ENCODE peak calls at places on chromosomes 5 and 9, in nine cellular contexts. F, B, H, Q, M, K, W, Y and L are unnamed samples. For H3K9me3, the result is how much of the 10 kb centered on the place peaks cover.

GRCh38 chr9:78363221-78363620 is 66.3 kb downstream of the PSAT1 start:
- DNase-seq in Q (peak), M (no peak), F (no peak), H (no peak), K (peak), B (no peak), Y (no peak), W (no peak), L (no peak)

GRCh38 chr5:2009986-2010914 is 127.5 kb upstream of the IRX4 start:
- DNase-seq in K (no peak), Q (no peak), B (no peak), Y (no peak), M (no peak), F (no peak), W (no peak), H (no peak), L (no peak)

GRCh38 chr9:3875371-3876132 is 349.8 kb upstream of the RFX3 start:
- DNase-seq in F (peak), M (no peak), H (no peak), B (peak), Q (no peak), Y (no peak), K (peak), W (no peak), L (no peak)

GRCh38 chr5:14240366-14240765 is 97.2 kb downstream of the TRIO start:
- DNase-seq in K (peak), Q (no peak), F (no peak), M (no peak), H (no peak), B (no peak), W (no peak), Y (no peak), L (no peak)

GRCh38 chr9:132587484-132587858 is 5.1 kb downstream of the BARHL1 start:
- DNase-seq in W (no peak), H (no peak), Q (no peak), M (peak), K (no peak), B (no peak), Y (no peak), F (no peak), L (no peak)

GRCh38 chr9:23821400-23822181 is 4.4 kb downstream of the ELAVL2 start:
- DNase-seq in H (no peak), B (no peak), W (peak), Y (peak), F (peak), K (peak), M (peak), Q (no peak), L (no peak)

GRCh38 chr5:158569534-158569933 is 530.2 kb downstream of the EBF1 start:
- DNase-seq in Y (no peak), B (no peak), H (no peak), W (no peak), Q (no peak), F (no peak), M (no peak), K (no peak), L (no peak)

GRCh38 chr5:150596313-150596712 is 44.1 kb upstream of the SYNPO start:
- DNase-seq in H (no peak), B (no peak), F (no peak), Q (no peak), K (no peak), W (no peak), M (peak), Y (no peak), L (peak)

GRCh38 chr9:98491778-98492177 is 217.0 kb downstream of the GABBR2 start:
- DNase-seq in H (no peak), M (no peak), K (peak), W (no peak), F (peak), Y (no peak), Q (no peak), B (peak), L (no peak)

GRCh38 chr5:149529463-149529862 is 21.8 kb downstream of the CSNK1A1 start:
- DNase-seq in F (no peak), K (no peak), B (no peak), W (no peak), Y (no peak), Q (no peak), H (no peak), M (no peak), L (no peak)

GRCh38 chr9:87119328-87119881 is 172.1 kb upstream of the GAS1 start:
- DNase-seq in H (no peak), F (peak), Q (no peak), B (peak), K (peak), W (peak), M (no peak), Y (no peak), L (no peak)

GRCh38 chr5:3963662-3964061 is 368.0 kb downstream of the IRX1 start:
- DNase-seq in Q (no peak), F (no peak), B (no peak), H (no peak), M (no peak), W (no peak), Y (no peak), K (no peak), L (no peak)
- H3K9me3 ChIP-seq in Q (under half), F (under half), B (under half), H (under half), M (under half), W (under half), Y (under half), K (under half), L (under half)

GRCh38 chr5:40089269-40089668 is 590.4 kb upstream of the PTGER4 start:
- DNase-seq in Y (no peak), M (no peak), H (no peak), B (no peak), F (no peak), Q (no peak), K (no peak), W (no peak), L (no peak)

GRCh38 chr5:40082313-40082712 is 597.4 kb upstream of the PTGER4 start:
- DNase-seq in Q (no peak), H (no peak), W (no peak), M (no peak), B (no peak), Y (no peak), F (no peak), K (no peak), L (no peak)

GRCh38 chr5:40078907-40079575 is 600.7 kb upstream of the PTGER4 start:
- DNase-seq in B (no peak), H (no peak), F (no peak), M (no peak), K (no peak), W (no peak), Y (no peak), Q (no peak), L (no peak)

GRCh38 chr5:40080191-40080590 is 599.5 kb upstream of the PTGER4 start:
- DNase-seq in W (no peak), Q (no peak), H (no peak), K (no peak), Y (no peak), B (no peak), M (no peak), F (no peak), L (no peak)

GRCh38 chr5:40084614-40085013 is 595.1 kb upstream of the PTGER4 start:
- DNase-seq in Y (no peak), K (no peak), F (no peak), M (no peak), Q (no peak), W (no peak), B (no peak), H (no peak), L (no peak)
- H3K9me3 ChIP-seq in Y (under half), K (under half), F (under half), M (under half), Q (under half), W (under half), B (under half), H (under half), L (under half)

DNA sequence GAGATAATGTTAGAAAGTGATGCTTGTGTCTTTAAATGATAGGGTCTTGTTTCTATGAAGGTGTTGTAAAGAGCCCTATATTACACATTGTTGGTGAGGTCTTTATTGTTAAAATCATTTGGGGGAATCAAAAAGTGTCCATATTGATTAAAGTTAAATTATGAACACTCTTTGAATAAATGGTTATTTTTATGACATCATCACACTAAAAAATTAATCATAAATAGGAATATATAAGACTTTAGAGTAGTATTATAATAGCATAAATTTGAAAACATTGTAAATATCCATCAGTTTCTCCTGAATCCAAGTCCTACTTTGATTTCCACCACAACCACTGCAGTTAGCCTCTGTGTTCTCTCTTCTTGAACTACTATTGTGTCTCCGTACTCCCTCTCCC is 136.3 kb downstream of the HTR1A start:
- DNase-seq in Q (no peak), H (no peak), W (no peak), Y (no peak), M (no peak), K (no peak), B (no peak), F (no peak), L (no peak)
- H3K9me3 ChIP-seq in Q (under half), H (under half), W (under half), Y (under half), M (under half), K (under half), B (under half), F (under half), L (under half)

DNA sequence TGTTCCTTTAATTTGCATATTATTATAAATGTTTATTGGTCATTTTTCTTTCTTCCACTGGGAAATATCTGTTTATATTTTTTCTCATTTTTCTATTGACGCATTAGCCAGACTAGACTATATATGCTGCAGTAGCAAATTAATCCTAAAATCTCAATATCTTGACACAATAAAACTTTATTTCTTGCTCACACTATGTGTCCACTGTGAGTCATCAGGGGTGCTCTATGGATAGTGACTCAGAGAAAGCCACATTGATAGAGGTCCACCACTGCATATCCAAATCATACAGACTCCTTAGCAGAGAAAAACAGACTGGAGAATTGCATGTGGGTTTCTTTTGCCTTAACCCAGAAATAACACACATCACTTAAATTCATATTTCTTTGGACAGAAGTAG is 20.8 kb downstream of the OR1L3 start:
- DNase-seq in Y (no peak), F (no peak), H (no peak), Q (no peak), K (peak), M (no peak), W (no peak), B (no peak), L (no peak)
- H3K9me3 ChIP-seq in Y (under half), F (under half), H (under half), Q (under half), K (under half), M (under half), W (under half), B (under half), L (under half)

GRCh38 chr5:132246806-132247205 is 10.7 kb upstream of the PDLIM4 start:
- DNase-seq in F (no peak), M (no peak), W (no peak), K (no peak), Y (no peak), Q (no peak), B (no peak), H (no peak), L (no peak)

GRCh38 chr5:132250547-132250946 is 6.9 kb upstream of the PDLIM4 start:
- DNase-seq in M (peak), K (no peak), W (no peak), Y (no peak), B (no peak), Q (no peak), H (no peak), F (no peak), L (no peak)

GRCh38 chr5:132251220-132251725 is 6.2 kb upstream of the PDLIM4 start:
- DNase-seq in Y (no peak), B (no peak), H (no peak), Q (no peak), F (no peak), W (no peak), M (peak), K (peak), L (peak)

GRCh38 chr5:132243366-132243977 is 14.0 kb upstream of the PDLIM4 start:
- DNase-seq in W (no peak), Y (no peak), K (no peak), Q (peak), M (peak), B (no peak), H (no peak), F (no peak), L (peak)

DNA sequence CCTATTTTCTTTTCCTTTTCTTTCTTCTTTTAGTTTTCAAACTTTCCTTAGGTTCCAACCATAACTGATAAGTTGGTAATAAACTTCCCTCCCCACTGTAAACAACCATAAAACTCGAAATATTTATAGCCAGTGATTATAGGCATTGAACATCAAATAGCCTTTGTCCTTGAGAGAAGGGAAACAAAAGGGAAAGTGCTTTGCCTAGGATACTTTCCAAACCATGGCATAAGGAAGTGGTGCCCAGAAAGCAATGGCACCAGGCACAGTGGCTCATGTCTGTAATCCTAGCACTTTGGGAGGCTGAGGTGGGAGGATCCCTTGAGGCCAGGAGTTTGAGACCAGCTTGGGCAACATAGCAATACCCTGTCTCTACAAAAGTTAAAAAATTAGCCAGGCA is 11.9 kb upstream of the PDLIM4 start:
- DNase-seq in M (no peak), Q (peak), K (no peak), W (no peak), H (no peak), B (no peak), Y (no peak), F (no peak), L (peak)
- H3K9me3 ChIP-seq in M (under half), Q (under half), K (under half), W (under half), H (under half), B (under half), Y (under half), F (under half), L (under half)

GRCh38 chr5:180035532-180035931 is 36.0 kb downstream of the RNF130 start:
- DNase-seq in K (no peak), Q (no peak), M (no peak), Y (no peak), B (no peak), W (no peak), F (no peak), H (no peak), L (no peak)
- H3K9me3 ChIP-seq in K (under half), Q (under half), M (under half), Y (under half), B (under half), W (under half), F (under half), H (under half), L (under half)

GRCh38 chr5:79562351-79563246 is 48.7 kb upstream of the HOMER1 start:
- DNase-seq in F (peak), W (no peak), Y (no peak), B (no peak), K (peak), Q (no peak), M (no peak), H (no peak), L (no peak)
- H3K9me3 ChIP-seq in F (under half), W (under half), Y (under half), B (under half), K (under half), Q (under half), M (under half), H (under half), L (under half)

GRCh38 chr9:112532427-112532826 is 45.8 kb downstream of the KIAA1958 start:
- DNase-seq in F (peak), B (peak), H (no peak), Y (no peak), Q (peak), M (no peak), K (peak), W (no peak), L (no peak)

GRCh38 chr9:112535364-112535763 is 48.7 kb downstream of the KIAA1958 start:
- DNase-seq in Y (no peak), B (no peak), Q (no peak), K (peak), H (no peak), M (no peak), F (peak), W (no peak), L (no peak)

GRCh38 chr9:112533660-112534059 is 47.0 kb downstream of the KIAA1958 start:
- DNase-seq in K (no peak), H (no peak), M (no peak), Q (no peak), F (no peak), B (no peak), W (no peak), Y (no peak), L (no peak)

GRCh38 chr9:112537561-112537960 is 50.9 kb downstream of the KIAA1958 start:
- DNase-seq in Q (no peak), W (no peak), Y (no peak), M (no peak), B (no peak), F (no peak), H (no peak), K (no peak), L (no peak)

DNA sequence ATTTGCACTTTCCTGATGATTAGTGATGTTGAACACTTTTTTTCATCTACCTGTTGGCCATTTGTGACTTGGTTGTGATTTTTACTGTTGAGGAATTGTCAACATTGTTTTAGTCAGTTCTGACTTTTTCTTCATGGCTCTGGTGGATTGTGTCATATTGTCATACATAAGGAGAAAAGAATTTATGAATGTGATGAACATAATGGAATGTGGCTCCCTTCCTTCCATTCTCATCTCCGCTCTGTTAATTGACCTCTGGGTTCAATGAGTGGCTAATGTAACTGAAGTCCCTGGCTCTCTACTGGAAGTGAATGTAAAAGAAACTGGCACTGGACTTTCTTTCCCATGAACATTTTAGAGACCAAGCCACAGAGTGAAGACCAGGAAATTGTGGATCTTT is 49.2 kb downstream of the KIAA1958 start:
- DNase-seq in K (peak), W (no peak), B (no peak), Y (no peak), M (no peak), H (no peak), Q (no peak), F (peak), L (no peak)
- H3K9me3 ChIP-seq in K (under half), W (under half), B (under half), Y (under half), M (under half), H (under half), Q (under half), F (under half), L (under half)

GRCh38 chr9:96771124-96771523 is 6.8 kb downstream of the ZNF510 start:
- DNase-seq in W (no peak), K (no peak), Y (no peak), Q (no peak), H (no peak), B (no peak), F (no peak), M (no peak), L (no peak)

GRCh38 chr9:96766199-96766598 is 11.7 kb downstream of the ZNF510 start:
- DNase-seq in Q (no peak), B (no peak), F (no peak), Y (no peak), M (no peak), W (no peak), K (no peak), H (no peak), L (no peak)

GRCh38 chr9:96769989-96770388 is 7.9 kb downstream of the ZNF510 start:
- DNase-seq in H (no peak), Y (no peak), W (no peak), M (no peak), Q (no peak), K (no peak), F (no peak), B (no peak), L (no peak)
- H3K9me3 ChIP-seq in H (under half), Y (under half), W (under half), M (under half), Q (under half), K (under half), F (half or more), B (under half), L (under half)

GRCh38 chr5:40688127-40688756 is 8.5 kb downstream of the PTGER4 start:
- DNase-seq in B (peak), W (peak), M (peak), Q (peak), K (peak), F (peak), Y (peak), H (peak), L (peak)

GRCh38 chr5:40687316-40687715 is 7.6 kb downstream of the PTGER4 start:
- DNase-seq in H (no peak), Y (no peak), B (no peak), F (no peak), K (no peak), W (no peak), Q (no peak), M (no peak), L (no peak)

GRCh38 chr5:40683351-40683750 is 3.6 kb downstream of the PTGER4 start:
- DNase-seq in Q (no peak), W (no peak), K (no peak), H (no peak), M (no peak), F (no peak), Y (no peak), B (no peak), L (no peak)

GRCh38 chr5:40685191-40685590 is 5.5 kb downstream of the PTGER4 start:
- DNase-seq in B (no peak), H (no peak), W (no peak), K (no peak), Y (no peak), F (no peak), Q (no peak), M (no peak), L (no peak)

DNA sequence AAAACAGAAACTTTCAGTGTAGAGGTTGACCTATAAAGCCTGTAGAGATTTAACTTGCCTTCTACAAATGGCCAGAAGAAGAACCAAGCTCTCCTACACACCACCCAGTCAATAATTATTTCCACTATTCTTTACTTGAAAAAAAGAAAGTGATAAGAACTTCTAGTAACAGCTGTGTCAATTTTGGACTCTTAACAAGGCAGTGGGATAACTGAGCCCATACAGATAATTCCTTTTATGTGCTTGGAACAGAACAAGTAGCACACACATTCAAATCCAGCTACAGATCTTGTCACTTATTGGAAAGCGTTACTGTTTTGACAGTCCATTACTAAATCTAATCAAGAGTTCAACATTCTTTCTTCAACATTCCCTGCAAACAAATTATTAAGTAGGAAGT is 6.2 kb downstream of the PTGER4 start:
- DNase-seq in K (no peak), F (no peak), W (no peak), Y (no peak), B (no peak), Q (no peak), H (no peak), M (no peak), L (no peak)
- H3K9me3 ChIP-seq in K (under half), F (under half), W (under half), Y (under half), B (under half), Q (under half), H (under half), M (under half), L (under half)